ENCODE peak calls at places on chromosome 7, in four cellular contexts. One of them, this sample, is unnamed.
A peak's percentile ranks its signal among the peaks of the same experiment; 100 is the strongest.

GRCh38 chr7:147519062-147519461 is 1071.5 kb upstream of the C7orf33 start:
- DNase-seq in type B pancreatic cell: no peak
- DNase-seq in psoas muscle: no peak
- DNase-seq in germinal center: no peak
- DNase-seq in this sample: no peak

GRCh38 chr7:102890292-102890970 is 22.4 kb upstream of the LRRC17 start:
- DNase-seq in germinal center: no peak
- DNase-seq in type B pancreatic cell: no peak
- DNase-seq in psoas muscle: no peak
- DNase-seq in this sample: no peak

GRCh38 chr7:116436305-116436826 is 63.2 kb upstream of the CAV2 start:
- DNase-seq in type B pancreatic cell: no peak
- DNase-seq in germinal center: no peak
- DNase-seq in psoas muscle: no peak
- DNase-seq in this sample: no peak

GRCh38 chr7:75876126-75876881 is 2.5 kb upstream of the RHBDD2 start:
- DNase-seq in psoas muscle: no peak
- DNase-seq in germinal center: no peak
- DNase-seq in type B pancreatic cell: no peak
- DNase-seq in this sample: no peak

GRCh38 chr7:79096361-79096805 is 357.1 kb downstream of the MAGI2 start:
- DNase-seq in psoas muscle: no peak
- DNase-seq in germinal center: no peak
- DNase-seq in type B pancreatic cell: no peak
- DNase-seq in this sample: no peak

GRCh38 chr7:19747740-19748339 is 25.6 kb downstream of the TMEM196 start:
- DNase-seq in germinal center: peak; percentile 5
- DNase-seq in psoas muscle: no peak
- DNase-seq in type B pancreatic cell: no peak
- DNase-seq in this sample: no peak

GRCh38 chr7:3399858-3400257 is 98.8 kb downstream of the SDK1 start:
- DNase-seq in psoas muscle: no peak
- DNase-seq in type B pancreatic cell: no peak
- DNase-seq in germinal center: no peak
- DNase-seq in this sample: no peak

GRCh38 chr7:128831178-128831993 is 1.2 kb downstream of the FLNC start:
- DNase-seq in germinal center: no peak
- DNase-seq in type B pancreatic cell: peak; percentile 83
- DNase-seq in psoas muscle: peak; percentile 46
- DNase-seq in this sample: no peak

GRCh38 chr7:29810297-29810696 is 4.0 kb downstream of the WIPF3 start:
- DNase-seq in psoas muscle: no peak
- DNase-seq in type B pancreatic cell: no peak
- DNase-seq in germinal center: no peak
- DNase-seq in this sample: no peak

GRCh38 chr7:20595971-20596370 is 19.5 kb upstream of the ABCB5 start:
- DNase-seq in psoas muscle: no peak
- DNase-seq in germinal center: no peak
- DNase-seq in type B pancreatic cell: no peak
- DNase-seq in this sample: no peak

GRCh38 chr7:43295429-43295828 is 183.0 kb downstream of the HECW1 start:
- DNase-seq in psoas muscle: no peak
- DNase-seq in germinal center: no peak
- DNase-seq in type B pancreatic cell: no peak
- DNase-seq in this sample: peak; percentile 29

GRCh38 chr7:89994483-89994882 is 159.8 kb upstream of the STEAP1 start:
- DNase-seq in germinal center: no peak
- DNase-seq in psoas muscle: no peak
- DNase-seq in type B pancreatic cell: no peak
- DNase-seq in this sample: no peak

GRCh38 chr7:148058092-148058491 is 532.5 kb upstream of the C7orf33 start:
- DNase-seq in psoas muscle: no peak
- DNase-seq in type B pancreatic cell: no peak
- DNase-seq in germinal center: no peak
- DNase-seq in this sample: no peak

GRCh38 chr7:93697901-93698300 is 123.4 kb upstream of the CALCR start:
- DNase-seq in type B pancreatic cell: no peak
- DNase-seq in germinal center: no peak
- DNase-seq in psoas muscle: no peak
- DNase-seq in this sample: no peak

GRCh38 chr7:7181519-7182155 is 707 bp upstream of the C1GALT1 start:
- DNase-seq in type B pancreatic cell: no peak
- DNase-seq in psoas muscle: peak; percentile 20
- DNase-seq in germinal center: peak; percentile 74
- DNase-seq in this sample: no peak

GRCh38 chr7:135774284-135774683 is 25.7 kb upstream of the FAM180A start:
- DNase-seq in type B pancreatic cell: no peak
- DNase-seq in germinal center: no peak
- DNase-seq in psoas muscle: no peak
- DNase-seq in this sample: peak; percentile 61

GRCh38 chr7:127239814-127240213 is 12.9 kb downstream of the GRM8 start:
- DNase-seq in germinal center: no peak
- DNase-seq in type B pancreatic cell: no peak
- DNase-seq in psoas muscle: no peak
- DNase-seq in this sample: no peak

GRCh38 chr7:158295966-158296797 is 291.4 kb downstream of the PTPRN2 start:
- DNase-seq in germinal center: no peak
- DNase-seq in psoas muscle: no peak
- DNase-seq in type B pancreatic cell: no peak
- DNase-seq in this sample: peak; percentile 72

GRCh38 chr7:2530076-2530967 is 10.7 kb downstream of the LFNG start:
- DNase-seq in germinal center: peak; percentile 65
- DNase-seq in type B pancreatic cell: no peak
- DNase-seq in psoas muscle: peak; percentile 46
- DNase-seq in this sample: no peak

GRCh38 chr7:104106106-104106505 is 101.7 kb downstream of the ORC5 start:
- DNase-seq in type B pancreatic cell: no peak
- DNase-seq in germinal center: no peak
- DNase-seq in psoas muscle: no peak
- DNase-seq in this sample: no peak

GRCh38 chr7:30859940-30860623 is 51.6 kb upstream of the AQP1 start:
- DNase-seq in germinal center: no peak
- DNase-seq in type B pancreatic cell: no peak
- DNase-seq in psoas muscle: no peak
- DNase-seq in this sample: no peak

GRCh38 chr7:39741942-39742623 is 118.7 kb downstream of the RALA start:
- DNase-seq in type B pancreatic cell: no peak
- DNase-seq in germinal center: no peak
- DNase-seq in psoas muscle: no peak
- DNase-seq in this sample: no peak

GRCh38 chr7:114574384-114574783 is 159.8 kb downstream of the FOXP2 start:
- DNase-seq in type B pancreatic cell: no peak
- DNase-seq in psoas muscle: no peak
- DNase-seq in germinal center: no peak
- DNase-seq in this sample: no peak

GRCh38 chr7:4951903-4952636 is 6.9 kb downstream of the MMD2 start:
- DNase-seq in germinal center: peak; percentile 71
- DNase-seq in psoas muscle: no peak
- DNase-seq in type B pancreatic cell: no peak
- DNase-seq in this sample: no peak

GRCh38 chr7:22251906-22252495 is 105.0 kb downstream of the RAPGEF5 start:
- DNase-seq in psoas muscle: no peak
- DNase-seq in germinal center: no peak
- DNase-seq in type B pancreatic cell: no peak
- DNase-seq in this sample: no peak

GRCh38 chr7:11540271-11540761 is 291.7 kb downstream of the THSD7A start:
- DNase-seq in type B pancreatic cell: no peak
- DNase-seq in psoas muscle: no peak
- DNase-seq in germinal center: no peak
- DNase-seq in this sample: no peak

GRCh38 chr7:81155654-81156373 is 237.0 kb upstream of the SEMA3C start:
- DNase-seq in psoas muscle: no peak
- DNase-seq in germinal center: no peak
- DNase-seq in type B pancreatic cell: no peak
- DNase-seq in this sample: no peak

GRCh38 chr7:47647213-47647985 is 65.5 kb upstream of the TNS3 start:
- DNase-seq in type B pancreatic cell: no peak
- DNase-seq in germinal center: peak; percentile 50
- DNase-seq in psoas muscle: no peak
- DNase-seq in this sample: no peak

GRCh38 chr7:154953006-154953684 is 49.8 kb downstream of the PAXIP1 start:
- DNase-seq in germinal center: peak; percentile 30
- DNase-seq in type B pancreatic cell: no peak
- DNase-seq in psoas muscle: peak; percentile 55
- DNase-seq in this sample: no peak

GRCh38 chr7:1961776-1962276 is 270.9 kb downstream of the MAD1L1 start:
- DNase-seq in germinal center: no peak
- DNase-seq in type B pancreatic cell: no peak
- DNase-seq in psoas muscle: no peak
- DNase-seq in this sample: no peak

GRCh38 chr7:131370523-131370968 is 42.9 kb downstream of the MKLN1 start:
- DNase-seq in psoas muscle: no peak
- DNase-seq in germinal center: no peak
- DNase-seq in type B pancreatic cell: no peak
- DNase-seq in this sample: no peak

GRCh38 chr7:1950066-1950622 is 280.1 kb downstream of the ELFN1 start:
- DNase-seq in psoas muscle: peak; percentile 7
- DNase-seq in germinal center: no peak
- DNase-seq in type B pancreatic cell: no peak
- DNase-seq in this sample: no peak

GRCh38 chr7:29424984-29425309 is 138.7 kb upstream of the PRR15 start:
- DNase-seq in psoas muscle: no peak
- DNase-seq in germinal center: peak; percentile 46
- DNase-seq in type B pancreatic cell: no peak
- DNase-seq in this sample: no peak

GRCh38 chr7:791481-791880 is 40.8 kb upstream of the SUN1 start:
- DNase-seq in psoas muscle: no peak
- DNase-seq in germinal center: no peak
- DNase-seq in type B pancreatic cell: no peak
- DNase-seq in this sample: no peak